ENCODE peak calls at places on chromosomes 5 and 9, in five cellular contexts. One of them, this sample, is unnamed.

GRCh38 chr9:72154468-72155281 is 5.4 kb downstream of the GDA start:
- DNase-seq in cardiac muscle cell: no peak
- DNase-seq in PC-3: peak
- DNase-seq in effector memory CD4-positive, alpha-beta T cell: no peak
- DNase-seq in astrocyte: no peak
- DNase-seq in this sample: peak

GRCh38 chr5:130136300-130136699 is 232.0 kb downstream of the CHSY3 start:
- DNase-seq in cardiac muscle cell: no peak
- DNase-seq in PC-3: no peak
- DNase-seq in effector memory CD4-positive, alpha-beta T cell: no peak
- DNase-seq in astrocyte: peak
- DNase-seq in this sample: no peak

GRCh38 chr9:105216440-105217178 is 27.8 kb upstream of the SLC44A1 start:
- DNase-seq in cardiac muscle cell: no peak
- DNase-seq in PC-3: no peak
- DNase-seq in effector memory CD4-positive, alpha-beta T cell: no peak
- DNase-seq in astrocyte: peak
- DNase-seq in this sample: no peak

GRCh38 chr5:127941646-127942045 is 141.9 kb upstream of the SLC12A2 start:
- DNase-seq in cardiac muscle cell: no peak
- DNase-seq in PC-3: peak
- DNase-seq in effector memory CD4-positive, alpha-beta T cell: no peak
- DNase-seq in astrocyte: peak
- DNase-seq in this sample: peak

GRCh38 chr5:52989781-52990530 is 804 bp downstream of the ITGA2 start:
- DNase-seq in cardiac muscle cell: peak
- DNase-seq in PC-3: peak
- DNase-seq in effector memory CD4-positive, alpha-beta T cell: peak
- DNase-seq in astrocyte: no peak
- DNase-seq in this sample: peak

GRCh38 chr5:178624626-178625546 is 2.0 kb downstream of the CLK4 start:
- DNase-seq in cardiac muscle cell: peak
- DNase-seq in PC-3: peak
- DNase-seq in effector memory CD4-positive, alpha-beta T cell: no peak
- DNase-seq in astrocyte: peak
- DNase-seq in this sample: no peak

GRCh38 chr5:30918171-30918570 is 275.3 kb upstream of the CDH6 start:
- DNase-seq in cardiac muscle cell: no peak
- DNase-seq in PC-3: peak
- DNase-seq in effector memory CD4-positive, alpha-beta T cell: no peak
- DNase-seq in astrocyte: peak
- DNase-seq in this sample: peak

GRCh38 chr9:138082918-138083636 is 205.5 kb downstream of the CACNA1B start:
- DNase-seq in cardiac muscle cell: no peak
- DNase-seq in PC-3: no peak
- DNase-seq in effector memory CD4-positive, alpha-beta T cell: no peak
- DNase-seq in astrocyte: no peak
- DNase-seq in this sample: no peak

GRCh38 chr5:172793577-172794488 is 22.8 kb upstream of the DUSP1 start:
- DNase-seq in cardiac muscle cell: no peak
- DNase-seq in PC-3: peak
- DNase-seq in effector memory CD4-positive, alpha-beta T cell: no peak
- DNase-seq in astrocyte: peak
- DNase-seq in this sample: no peak

GRCh38 chr9:121584421-121584820 is 67.0 kb upstream of the DAB2IP start:
- DNase-seq in cardiac muscle cell: no peak
- DNase-seq in PC-3: no peak
- DNase-seq in effector memory CD4-positive, alpha-beta T cell: no peak
- DNase-seq in astrocyte: no peak
- DNase-seq in this sample: no peak

GRCh38 chr5:158698768-158699167 is 400.9 kb downstream of the EBF1 start:
- DNase-seq in cardiac muscle cell: no peak
- DNase-seq in PC-3: no peak
- DNase-seq in effector memory CD4-positive, alpha-beta T cell: no peak
- DNase-seq in astrocyte: no peak
- DNase-seq in this sample: no peak

GRCh38 chr5:34516686-34517085 is 139.4 kb upstream of the RAI14 start:
- DNase-seq in cardiac muscle cell: no peak
- DNase-seq in PC-3: no peak
- DNase-seq in effector memory CD4-positive, alpha-beta T cell: no peak
- DNase-seq in astrocyte: peak
- DNase-seq in this sample: no peak

GRCh38 chr5:79002374-79002773 is 17.3 kb upstream of the ARSB start:
- DNase-seq in cardiac muscle cell: no peak
- DNase-seq in PC-3: no peak
- DNase-seq in effector memory CD4-positive, alpha-beta T cell: no peak
- DNase-seq in astrocyte: no peak
- DNase-seq in this sample: no peak

DNA sequence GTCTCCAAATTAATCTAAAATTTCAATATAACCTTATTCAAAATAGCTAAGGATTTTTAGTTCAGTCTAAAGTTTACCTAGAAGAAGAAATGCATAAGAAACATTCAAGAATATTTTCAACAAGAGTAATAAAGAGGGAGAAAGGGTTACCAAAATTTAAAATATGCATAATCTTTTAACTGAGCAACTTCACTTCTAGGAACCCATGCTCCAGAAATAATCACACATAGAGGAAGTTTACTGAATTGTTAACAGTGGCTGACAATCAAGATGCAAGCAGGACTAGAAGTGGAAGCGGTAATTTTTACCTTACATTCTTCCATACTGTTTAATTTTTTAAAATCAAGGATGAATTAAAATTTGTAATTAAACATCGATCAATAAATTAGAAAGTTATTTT is 1.9 kb downstream of the PJA2 start:
- DNase-seq in cardiac muscle cell: no peak
- DNase-seq in PC-3: no peak
- DNase-seq in effector memory CD4-positive, alpha-beta T cell: no peak
- DNase-seq in astrocyte: no peak
- DNase-seq in this sample: no peak
- H3K4me3 ChIP-seq in cardiac muscle cell: peak
- H3K4me3 ChIP-seq in PC-3: peak
- H3K4me3 ChIP-seq in effector memory CD4-positive, alpha-beta T cell: peak
- H3K4me3 ChIP-seq in astrocyte: peak
- H3K4me3 ChIP-seq in this sample: peak

GRCh38 chr5:154758977-154759376 is 3.8 kb downstream of the LARP1 start:
- DNase-seq in cardiac muscle cell: no peak
- DNase-seq in PC-3: peak
- DNase-seq in effector memory CD4-positive, alpha-beta T cell: no peak
- DNase-seq in astrocyte: no peak
- DNase-seq in this sample: no peak

GRCh38 chr5:154758501-154758900 is 3.3 kb downstream of the LARP1 start:
- DNase-seq in cardiac muscle cell: no peak
- DNase-seq in PC-3: no peak
- DNase-seq in effector memory CD4-positive, alpha-beta T cell: no peak
- DNase-seq in astrocyte: no peak
- DNase-seq in this sample: no peak

GRCh38 chr5:154756871-154757646 is 1.9 kb downstream of the LARP1 start:
- DNase-seq in cardiac muscle cell: peak
- DNase-seq in PC-3: peak
- DNase-seq in effector memory CD4-positive, alpha-beta T cell: peak
- DNase-seq in astrocyte: no peak
- DNase-seq in this sample: peak

GRCh38 chr5:154756203-154756870 is 1.2 kb downstream of the LARP1 start:
- DNase-seq in cardiac muscle cell: peak
- DNase-seq in PC-3: no peak
- DNase-seq in effector memory CD4-positive, alpha-beta T cell: peak
- DNase-seq in astrocyte: no peak
- DNase-seq in this sample: peak

DNA sequence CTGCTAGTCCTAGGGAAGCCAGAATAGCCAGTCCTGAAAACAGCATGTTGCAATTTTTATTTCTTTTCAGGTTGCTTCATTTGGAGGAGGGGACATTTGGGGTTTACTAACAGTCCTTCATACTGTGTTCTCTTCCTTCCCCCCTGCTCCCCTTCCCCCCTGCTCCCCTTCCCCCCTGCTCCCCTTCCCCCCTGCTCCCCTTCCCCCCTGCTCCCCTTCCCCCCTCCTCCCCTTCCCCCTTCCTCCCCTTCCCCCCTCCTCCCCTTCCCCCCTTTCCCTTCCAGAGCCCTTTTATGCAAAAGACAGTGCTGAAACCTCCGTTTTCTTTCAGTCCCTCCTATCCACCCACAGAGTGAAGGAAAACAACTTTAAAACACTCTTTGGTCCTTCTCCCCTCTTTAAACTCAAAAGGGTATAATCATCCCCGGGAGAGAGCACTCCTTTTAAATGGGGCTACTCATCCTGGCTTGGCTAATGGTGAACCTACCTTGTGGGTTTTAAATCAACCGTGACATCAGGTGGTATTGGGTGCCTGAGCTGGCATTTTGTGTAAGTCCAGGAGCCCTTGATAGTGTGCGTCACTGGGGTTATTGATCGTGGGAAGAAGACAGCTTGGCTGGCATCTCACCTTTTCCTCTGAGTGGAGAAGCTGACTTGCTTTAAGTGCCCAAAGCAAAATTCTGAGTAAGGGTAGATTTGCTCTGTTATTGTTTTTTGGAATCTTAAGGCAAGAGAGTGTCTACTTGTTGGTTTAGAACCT is 2.6 kb downstream of the LARP1 start:
- DNase-seq in cardiac muscle cell: no peak
- DNase-seq in PC-3: peak
- DNase-seq in effector memory CD4-positive, alpha-beta T cell: peak
- DNase-seq in astrocyte: peak
- DNase-seq in this sample: no peak
- H3K27ac ChIP-seq in cardiac muscle cell: no peak
- H3K27ac ChIP-seq in PC-3: peak
- H3K27ac ChIP-seq in effector memory CD4-positive, alpha-beta T cell: peak
- H3K27ac ChIP-seq in astrocyte: no peak
- H3K27ac ChIP-seq in this sample: peak

GRCh38 chr5:40679071-40679997 is at the start of gene PTGER4:
- DNase-seq in cardiac muscle cell: peak
- DNase-seq in PC-3: peak
- DNase-seq in effector memory CD4-positive, alpha-beta T cell: peak
- DNase-seq in astrocyte: peak
- DNase-seq in this sample: peak
- H3K4me3 ChIP-seq in cardiac muscle cell: peak
- H3K4me3 ChIP-seq in PC-3: peak
- H3K4me3 ChIP-seq in effector memory CD4-positive, alpha-beta T cell: peak
- H3K4me3 ChIP-seq in astrocyte: peak
- H3K4me3 ChIP-seq in this sample: peak

DNA sequence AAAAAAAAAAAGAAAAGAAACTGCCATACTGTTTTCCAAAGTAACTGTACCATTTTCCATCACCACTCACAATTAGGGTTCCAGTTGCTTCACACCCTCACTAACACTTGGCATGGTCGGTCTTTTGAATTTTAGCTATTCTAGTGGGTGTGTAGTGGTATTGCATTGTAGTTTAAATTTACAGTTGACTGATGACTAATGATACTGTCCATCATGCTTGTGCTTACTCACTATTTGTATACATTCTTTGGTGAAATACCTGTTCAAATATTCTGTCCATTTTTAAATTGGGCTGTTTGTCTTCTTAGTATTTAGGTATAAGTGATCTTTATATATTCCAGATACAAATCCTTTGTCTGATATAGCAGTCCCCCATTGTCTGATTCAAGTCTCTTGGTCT is 36.2 kb upstream of the ZNF169 start:
- DNase-seq in cardiac muscle cell: no peak
- DNase-seq in PC-3: peak
- DNase-seq in effector memory CD4-positive, alpha-beta T cell: no peak
- DNase-seq in astrocyte: no peak
- DNase-seq in this sample: no peak
- H3K27ac ChIP-seq in cardiac muscle cell: no peak
- H3K27ac ChIP-seq in PC-3: no peak
- H3K27ac ChIP-seq in effector memory CD4-positive, alpha-beta T cell: no peak
- H3K27ac ChIP-seq in astrocyte: no peak
- H3K27ac ChIP-seq in this sample: no peak

DNA sequence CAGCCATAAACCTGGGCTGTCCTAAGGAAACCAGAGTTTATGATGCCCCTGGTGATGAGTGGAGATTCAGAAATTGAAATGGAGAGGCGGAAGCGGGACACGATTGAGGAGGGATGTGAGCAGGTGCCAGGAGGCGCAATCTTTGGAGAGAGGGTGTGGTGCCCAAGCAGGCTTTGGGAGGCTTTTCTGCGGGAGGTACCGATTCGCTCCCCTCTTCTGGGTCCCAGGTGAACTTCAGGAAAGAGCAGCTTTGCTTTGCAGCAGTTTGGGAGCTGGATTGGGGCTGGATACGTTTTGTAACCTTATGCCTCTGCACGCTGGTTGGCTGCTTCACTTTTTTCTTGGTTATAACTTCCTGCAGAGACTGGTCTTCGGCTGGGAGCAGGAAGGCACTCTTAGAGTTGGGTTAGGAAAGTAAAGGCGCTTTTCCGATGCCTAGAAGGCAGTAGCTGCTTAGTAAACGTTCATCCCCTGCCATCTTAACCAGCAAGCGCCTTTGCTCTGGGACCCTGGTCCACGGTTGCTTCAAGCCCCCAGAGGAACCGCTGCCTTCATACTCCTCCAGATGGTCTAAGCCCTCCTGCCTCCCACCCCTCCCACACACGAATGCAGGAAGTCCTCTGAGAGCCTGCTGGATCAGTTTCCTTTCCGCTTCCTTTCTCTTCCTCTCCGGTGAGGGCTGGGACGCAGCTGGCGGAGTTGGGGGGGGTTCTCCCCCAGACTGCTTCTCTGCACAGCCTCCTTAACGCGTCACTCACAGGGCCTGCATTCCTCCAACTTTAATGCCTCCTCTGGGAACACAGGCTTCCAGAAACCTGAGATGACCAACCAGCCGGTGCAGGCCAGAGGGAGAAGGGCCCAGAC is 15.2 kb upstream of the NEK6 start:
- DNase-seq in cardiac muscle cell: peak
- DNase-seq in PC-3: no peak
- DNase-seq in effector memory CD4-positive, alpha-beta T cell: no peak
- DNase-seq in astrocyte: no peak
- DNase-seq in this sample: peak
- H3K4me3 ChIP-seq in cardiac muscle cell: no peak
- H3K4me3 ChIP-seq in PC-3: no peak
- H3K4me3 ChIP-seq in effector memory CD4-positive, alpha-beta T cell: no peak
- H3K4me3 ChIP-seq in astrocyte: no peak
- H3K4me3 ChIP-seq in this sample: no peak

DNA sequence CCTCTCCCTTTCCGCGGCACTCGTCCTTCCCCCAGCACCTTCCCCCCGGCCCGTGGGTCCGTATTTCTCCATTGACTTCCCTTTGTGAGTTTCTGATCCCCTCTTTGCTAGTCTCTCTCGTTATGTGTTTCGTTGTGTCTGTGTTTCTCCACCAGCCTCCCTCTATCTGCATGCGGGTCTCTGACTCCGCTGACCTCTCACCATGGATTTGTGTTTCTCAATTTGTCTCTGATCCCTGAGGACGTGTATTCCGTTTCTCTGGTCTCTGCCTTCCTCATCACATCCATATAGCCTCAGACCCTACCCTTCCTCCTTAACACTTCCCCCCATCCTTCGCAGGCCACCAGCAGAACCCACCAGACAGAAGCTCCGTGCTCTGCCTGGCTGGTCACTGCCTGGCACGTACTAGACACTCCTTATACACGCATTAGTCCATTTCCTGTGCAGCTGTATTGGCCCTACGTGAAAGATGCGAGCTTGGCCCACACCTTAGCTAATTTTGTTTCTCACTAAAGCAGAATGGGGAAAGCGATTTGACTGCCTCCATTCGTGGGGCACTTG is 606 bp downstream of the B4GALT7 start:
- DNase-seq in cardiac muscle cell: no peak
- DNase-seq in PC-3: peak
- DNase-seq in effector memory CD4-positive, alpha-beta T cell: no peak
- DNase-seq in astrocyte: peak
- DNase-seq in this sample: no peak
- H3K27ac ChIP-seq in cardiac muscle cell: peak
- H3K27ac ChIP-seq in PC-3: peak
- H3K27ac ChIP-seq in effector memory CD4-positive, alpha-beta T cell: peak
- H3K27ac ChIP-seq in astrocyte: peak
- H3K27ac ChIP-seq in this sample: peak

This sample was measured in hepatocyte.